ENCODE peak calls at places on chromosomes 6 and 20, in seven cellular contexts. H, U, K, M, O, J and C are unnamed samples.

GRCh38 chr20:63071541-63072181 is 64.9 kb upstream of the BHLHE23 start:
- DNase-seq in H (no peak), U (peak; percentile 29), K (no peak), M (no peak), O (peak; percentile 82), J (peak; percentile 87), C (peak; percentile 52)

GRCh38 chr20:51272392-51272791 is 249.5 kb upstream of the KCNG1 start:
- DNase-seq in H (no peak), U (no peak), K (no peak), M (no peak), O (no peak), J (no peak), C (no peak)

GRCh38 chr20:43095034-43095433 is 94.7 kb downstream of the PTPRT start:
- DNase-seq in H (no peak), U (no peak), K (no peak), M (no peak), O (no peak), J (no peak), C (no peak)

GRCh38 chr6:7672066-7673062 is 53.5 kb upstream of the BMP6 start:
- DNase-seq in H (no peak), U (no peak), K (no peak), M (no peak), O (no peak), J (no peak), C (no peak)

GRCh38 chr6:139327038-139327437 is 35.2 kb upstream of the TXLNB start:
- DNase-seq in H (peak; percentile 56), U (no peak), K (no peak), M (no peak), O (no peak), J (no peak), C (no peak)

GRCh38 chr6:127266892-127267741 is 453 bp downstream of the RNF146 start:
- DNase-seq in H (no peak), U (peak; percentile 1), K (peak; percentile 13), M (no peak), O (peak; percentile 65), J (peak; percentile 85), C (peak; percentile 40)

GRCh38 chr6:45075246-45075645 is 252.9 kb upstream of the RUNX2 start:
- DNase-seq in H (no peak), U (no peak), K (no peak), M (no peak), O (no peak), J (no peak), C (no peak)

GRCh38 chr20:51616060-51616459 is 73.5 kb upstream of the NFATC2 start:
- DNase-seq in H (no peak), U (no peak), K (no peak), M (no peak), O (no peak), J (no peak), C (no peak)

GRCh38 chr20:54221383-54221782 is 13.5 kb downstream of the PFDN4 start:
- DNase-seq in H (no peak), U (no peak), K (no peak), M (no peak), O (no peak), J (no peak), C (no peak)

GRCh38 chr6:111614833-111615582 is 9.3 kb upstream of the TRAF3IP2 start:
- DNase-seq in H (no peak), U (no peak), K (no peak), M (peak; percentile 64), O (peak; percentile 35), J (no peak), C (no peak)

GRCh38 chr6:33692760-33693158 is 18.7 kb downstream of the UQCC2 start:
- DNase-seq in H (no peak), U (no peak), K (no peak), M (no peak), O (no peak), J (no peak), C (no peak)

GRCh38 chr20:23092409-23092756 is 6.3 kb upstream of the CD93 start:
- DNase-seq in H (no peak), U (no peak), K (no peak), M (no peak), O (peak; percentile 34), J (no peak), C (no peak)

GRCh38 chr6:137903933-137904821 is 37.1 kb downstream of the TNFAIP3 start:
- DNase-seq in H (no peak), U (no peak), K (peak; percentile 10), M (peak; percentile 30), O (peak; percentile 68), J (no peak), C (no peak)

GRCh38 chr20:46951405-46951804 is 56.8 kb downstream of the EYA2 start:
- DNase-seq in H (no peak), U (no peak), K (no peak), M (no peak), O (no peak), J (no peak), C (no peak)

GRCh38 chr6:30720738-30721197 is 616 bp downstream of the TUBB start:
- DNase-seq in H (no peak), U (no peak), K (no peak), M (peak; percentile 57), O (peak; percentile 57), J (peak; percentile 67), C (peak; percentile 70)

GRCh38 chr6:51552400-51552799 is 535.0 kb downstream of the PKHD1 start:
- DNase-seq in H (no peak), U (no peak), K (no peak), M (no peak), O (no peak), J (no peak), C (no peak)

GRCh38 chr20:50373674-50374286 is 136.4 kb upstream of the PTPN1 start:
- DNase-seq in H (no peak), U (no peak), K (no peak), M (no peak), O (peak; percentile 25), J (no peak), C (no peak)

GRCh38 chr6:77456531-77457248 is 6.6 kb downstream of the HTR1B start:
- DNase-seq in H (no peak), U (no peak), K (peak; percentile 65), M (peak; percentile 12), O (no peak), J (no peak), C (no peak)

GRCh38 chr6:65638047-65638831 is 68.8 kb downstream of the EYS start:
- DNase-seq in H (no peak), U (no peak), K (no peak), M (peak; percentile 45), O (no peak), J (peak; percentile 23), C (peak; percentile 71)

GRCh38 chr20:36527331-36528125 is 13.8 kb upstream of the MYL9 start:
- DNase-seq in H (no peak), U (no peak), K (no peak), M (no peak), O (no peak), J (no peak), C (no peak)

GRCh38 chr6:133892444-133893323 is 3.8 kb downstream of the TCF21 start:
- DNase-seq in H (no peak), U (no peak), K (no peak), M (no peak), O (no peak), J (peak; percentile 75), C (no peak)

GRCh38 chr6:17705428-17705777 is 1.3 kb downstream of the NUP153 start:
- DNase-seq in H (no peak), U (no peak), K (peak; percentile 21), M (peak; percentile 37), O (peak; percentile 54), J (peak; percentile 69), C (peak; percentile 66)

GRCh38 chr20:56859751-56860366 is 230.8 kb downstream of the TFAP2C start:
- DNase-seq in H (no peak), U (no peak), K (no peak), M (no peak), O (no peak), J (no peak), C (peak; percentile 44)

GRCh38 chr20:47468290-47469050 is 33.2 kb upstream of the NCOA3 start:
- DNase-seq in H (peak; percentile 85), U (no peak), K (no peak), M (no peak), O (no peak), J (peak; percentile 47), C (no peak)

GRCh38 chr20:37071481-37071911 is 24.3 kb downstream of the RBL1 start:
- DNase-seq in H (peak; percentile 24), U (no peak), K (no peak), M (no peak), O (no peak), J (no peak), C (no peak)

GRCh38 chr6:47238456-47238995 is 71.2 kb downstream of the TNFRSF21 start:
- DNase-seq in H (no peak), U (no peak), K (no peak), M (no peak), O (no peak), J (no peak), C (no peak)

GRCh38 chr20:36833275-36834020 is 42.5 kb upstream of the TLDC2 start:
- DNase-seq in H (no peak), U (no peak), K (no peak), M (no peak), O (no peak), J (no peak), C (no peak)

GRCh38 chr6:95203153-95203754 is 374.1 kb upstream of the MANEA start:
- DNase-seq in H (no peak), U (peak; percentile 3), K (peak; percentile 23), M (peak; percentile 10), O (peak; percentile 23), J (peak; percentile 40), C (peak; percentile 62)

GRCh38 chr6:124854338-124854922 is 107.8 kb upstream of the RNF217 start:
- DNase-seq in H (no peak), U (no peak), K (no peak), M (no peak), O (no peak), J (no peak), C (no peak)

GRCh38 chr6:25354078-25354940 is 75.1 kb downstream of the CARMIL1 start:
- DNase-seq in H (no peak), U (no peak), K (no peak), M (no peak), O (no peak), J (no peak), C (no peak)

GRCh38 chr6:158742988-158743651 is 76.0 kb downstream of the EZR start:
- DNase-seq in H (no peak), U (no peak), K (no peak), M (no peak), O (no peak), J (no peak), C (no peak)
- TF ChIP-seq JUND in H (no peak), U (no peak), K (no peak), M (no peak), O (no peak), J (no peak), C (no peak)

GRCh38 chr20:7695622-7696021 is 244.6 kb downstream of the HAO1 start:
- DNase-seq in H (no peak), U (no peak), K (no peak), M (no peak), O (no peak), J (no peak), C (no peak)
- TF ChIP-seq JUND in H (no peak), U (no peak), K (no peak), M (no peak), O (no peak), J (no peak), C (no peak)

GRCh38 chr20:60583741-60584140 is 625.5 kb downstream of the CDH26 start:
- DNase-seq in H (no peak), U (no peak), K (no peak), M (no peak), O (no peak), J (no peak), C (no peak)
- TF ChIP-seq JUND in H (no peak), U (no peak), K (no peak), M (no peak), O (no peak), J (no peak), C (no peak)

GRCh38 chr6:165571068-165571682 is 91.9 kb downstream of the PDE10A start:
- DNase-seq in H (no peak), U (no peak), K (no peak), M (no peak), O (no peak), J (no peak), C (no peak)
- TF ChIP-seq JUND in H (no peak), U (no peak), K (no peak), M (no peak), O (no peak), J (no peak), C (no peak)